ENCODE peak calls at places on chromosomes 1 and 21, in six cellular contexts. S is aorta; W is A673; Q is stimulated activated CD8-positive, alpha-beta memory T cell treated with anti-CD3 and anti-CD28 coated beads, Interleukin-15, amount 100 ng/mL, for 4 hours; L is amniotic stem cell; Z is neural crest cell. C is an unnamed sample.
A peak's percentile ranks its signal among the peaks of the same experiment; 100 is the strongest.

GRCh38 chr21:16418211-16418610 is 688.4 kb downstream of the USP25 start:
- DNase-seq in S (no peak), W (no peak), Q (no peak), L (no peak), Z (no peak), C (no peak)

GRCh38 chr1:59564192-59564891 is 250.4 kb upstream of the HOOK1 start:
- DNase-seq in S (no peak), W (no peak), Q (no peak), L (no peak), Z (no peak), C (no peak)

GRCh38 chr1:207854001-207854400 is 56.9 kb downstream of the CD34 start:
- DNase-seq in S (no peak), W (no peak), Q (no peak), L (no peak), Z (no peak), C (no peak)

GRCh38 chr1:10509823-10510509 is 35.2 kb downstream of the PEX14 start:
- DNase-seq in S (no peak), W (peak; percentile 41), Q (no peak), L (no peak), Z (no peak), C (no peak)

GRCh38 chr1:208179303-208179702 is 64.9 kb downstream of the PLXNA2 start:
- DNase-seq in S (no peak), W (no peak), Q (no peak), L (no peak), Z (no peak), C (no peak)

GRCh38 chr1:25806418-25806817 is 6.4 kb downstream of the SELENON start:
- DNase-seq in S (peak; percentile 87), W (no peak), Q (no peak), L (no peak), Z (no peak), C (no peak)

GRCh38 chr1:193143285-193143684 is 21.5 kb downstream of the CDC73 start:
- DNase-seq in S (no peak), W (peak; percentile 33), Q (no peak), L (no peak), Z (no peak), C (peak; percentile 37)

GRCh38 chr1:170253180-170253579 is 107.4 kb downstream of the NTMT2 start:
- DNase-seq in S (no peak), W (no peak), Q (no peak), L (no peak), Z (no peak), C (no peak)

GRCh38 chr1:156845055-156845952 is 13.6 kb downstream of the INSRR start:
- DNase-seq in S (no peak), W (peak; percentile 30), Q (no peak), L (no peak), Z (no peak), C (no peak)

GRCh38 chr1:220127076-220127475 is 33.1 kb downstream of the IARS2 start:
- DNase-seq in S (no peak), W (no peak), Q (no peak), L (no peak), Z (no peak), C (no peak)

GRCh38 chr1:37596182-37596667 is 488 bp upstream of the GNL2 start:
- DNase-seq in S (no peak), W (no peak), Q (no peak), L (no peak), Z (no peak), C (no peak)

GRCh38 chr21:42565206-42565810 is 51.7 kb downstream of the SLC37A1 start:
- DNase-seq in S (peak; percentile 35), W (no peak), Q (no peak), L (no peak), Z (no peak), C (no peak)

GRCh38 chr1:181134543-181135461 is 46.3 kb downstream of the IER5 start:
- DNase-seq in S (peak; percentile 81), W (peak; percentile 35), Q (no peak), L (no peak), Z (no peak), C (peak; percentile 46)

GRCh38 chr1:57489342-57490036 is 65.6 kb upstream of the DAB1 start:
- DNase-seq in S (no peak), W (peak; percentile 83), Q (no peak), L (peak; percentile 49), Z (no peak), C (peak; percentile 67)

GRCh38 chr21:26843912-26844257 is 1.3 kb downstream of the ADAMTS1 start:
- DNase-seq in S (no peak), W (peak; percentile 45), Q (no peak), L (no peak), Z (no peak), C (peak; percentile 45)

GRCh38 chr1:200262326-200262965 is 147.4 kb downstream of the ZNF281 start:
- DNase-seq in S (no peak), W (no peak), Q (no peak), L (no peak), Z (no peak), C (peak; percentile 54)

GRCh38 chr1:52603680-52604501 is 1.7 kb downstream of the GPX7 start:
- DNase-seq in S (no peak), W (no peak), Q (no peak), L (no peak), Z (no peak), C (no peak)

GRCh38 chr1:30572192-30572591 is 151.2 kb downstream of the MATN1 start:
- DNase-seq in S (no peak), W (no peak), Q (no peak), L (no peak), Z (no peak), C (no peak)

GRCh38 chr1:84385347-84385746 is 12.9 kb upstream of the DNASE2B start:
- DNase-seq in S (no peak), W (no peak), Q (no peak), L (no peak), Z (no peak), C (no peak)

GRCh38 chr1:21318714-21319159 is 28.5 kb upstream of the ECE1 start:
- DNase-seq in S (peak; percentile 94), W (peak; percentile 56), Q (no peak), L (no peak), Z (no peak), C (no peak)

GRCh38 chr1:221777434-221778072 is 35.7 kb upstream of the DUSP10 start:
- DNase-seq in S (no peak), W (no peak), Q (no peak), L (no peak), Z (no peak), C (no peak)

GRCh38 chr1:45246760-45247159 is 40.4 kb upstream of the ZSWIM5 start:
- DNase-seq in S (no peak), W (peak; percentile 22), Q (no peak), L (peak; percentile 74), Z (no peak), C (no peak)

GRCh38 chr1:119884700-119885099 is 11.6 kb downstream of the ADAM30 start:
- DNase-seq in S (no peak), W (no peak), Q (no peak), L (no peak), Z (no peak), C (no peak)

GRCh38 chr1:231734417-231734816 is 107.8 kb downstream of the DISC1 start:
- DNase-seq in S (peak; percentile 79), W (no peak), Q (no peak), L (no peak), Z (no peak), C (no peak)

GRCh38 chr1:187696092-187696491 is 867.3 kb downstream of the PLA2G4A start:
- DNase-seq in S (no peak), W (no peak), Q (no peak), L (no peak), Z (no peak), C (no peak)

GRCh38 chr1:206067486-206068302 is 14.7 kb downstream of the RHEX start:
- DNase-seq in S (no peak), W (no peak), Q (no peak), L (no peak), Z (no peak), C (no peak)

GRCh38 chr1:39857479-39857878 is 25.8 kb downstream of the TRIT1 start:
- DNase-seq in S (no peak), W (no peak), Q (no peak), L (no peak), Z (no peak), C (no peak)

GRCh38 chr1:5651964-5652751 is 340.1 kb downstream of the NPHP4 start:
- DNase-seq in S (no peak), W (no peak), Q (no peak), L (no peak), Z (no peak), C (no peak)

GRCh38 chr1:156707027-156707426 is 1.6 kb upstream of the CRABP2 start:
- DNase-seq in S (no peak), W (no peak), Q (no peak), L (no peak), Z (no peak), C (no peak)

GRCh38 chr1:88519156-88519555 is 164.9 kb upstream of the PKN2 start:
- DNase-seq in S (no peak), W (no peak), Q (no peak), L (no peak), Z (no peak), C (no peak)

GRCh38 chr1:199279872-199280649 is 641.2 kb downstream of the PTPRC start:
- DNase-seq in S (no peak), W (peak; percentile 39), Q (no peak), L (no peak), Z (no peak), C (no peak)